ENCODE peak calls at places on chromosomes 16 and 17, in eight cellular contexts. M is epithelial cell of proximal tubule; S is non-pigmented ciliary epithelial cell; X is mucosa of descending colon; L is effector CD4-positive, alpha-beta T cell; K is NCI-H1092; P is NCI-H345; R is amniotic epithelial cell. E is an unnamed sample.

GRCh38 chr17:73017653-73018052 is 74.8 kb downstream of the SLC39A11 start:
- DNase-seq in S (peak), R (peak), L (no peak), K (no peak), X (no peak), P (no peak), M (no peak), E (peak)

GRCh38 chr16:77298638-77299360 is 99.6 kb downstream of the SYCE1L start:
- DNase-seq in P (no peak), S (peak), X (no peak), M (peak), R (peak), L (no peak), K (no peak), E (peak)

GRCh38 chr17:45971698-45972141 is 27.3 kb upstream of the STH start:
- DNase-seq in X (no peak), S (no peak), K (no peak), P (no peak), R (no peak), L (no peak), M (no peak), E (no peak)

GRCh38 chr17:58387834-58388233 is 29.5 kb downstream of the RNF43 start:
- DNase-seq in R (no peak), L (no peak), S (no peak), K (no peak), X (peak), M (no peak), P (no peak), E (no peak)

GRCh38 chr17:8044819-8045810 is 6.3 kb downstream of the ALOX15B start:
- DNase-seq in M (no peak), P (no peak), L (no peak), R (no peak), K (no peak), X (no peak), S (no peak), E (no peak)

GRCh38 chr17:77746391-77746790 is 212.1 kb upstream of the TNRC6C start:
- DNase-seq in S (no peak), L (no peak), R (no peak), P (no peak), M (no peak), X (no peak), K (no peak), E (no peak)

GRCh38 chr16:47016700-47017133 is 43.2 kb upstream of the DNAJA2 start:
- DNase-seq in X (no peak), S (no peak), M (no peak), K (no peak), L (no peak), R (no peak), P (no peak), E (no peak)

GRCh38 chr17:82226170-82226808 is 2.6 kb upstream of the SLC16A3 start:
- DNase-seq in L (no peak), X (peak), P (no peak), K (no peak), R (no peak), S (no peak), M (no peak), E (no peak)

GRCh38 chr17:54941285-54941684 is 27.2 kb downstream of the COX11 start:
- DNase-seq in M (no peak), X (no peak), R (peak), S (no peak), L (no peak), K (no peak), P (no peak), E (no peak)

GRCh38 chr17:77153487-77153886 is 12.7 kb downstream of the SEC14L1 start:
- DNase-seq in X (no peak), L (no peak), M (no peak), K (no peak), P (no peak), S (no peak), R (no peak), E (no peak)

GRCh38 chr17:49928126-49928800 is 40.7 kb upstream of the DLX4 start:
- DNase-seq in R (no peak), X (no peak), L (no peak), S (no peak), M (no peak), K (no peak), P (no peak), E (no peak)

GRCh38 chr16:12318661-12319463 is 342.3 kb downstream of the SNX29 start:
- DNase-seq in X (no peak), P (no peak), S (no peak), K (no peak), R (peak), M (peak), L (no peak), E (no peak)

GRCh38 chr16:2335286-2335895 is 5.1 kb downstream of the ABCA3 start:
- DNase-seq in S (no peak), L (no peak), R (no peak), K (no peak), P (no peak), X (no peak), M (no peak), E (no peak)

GRCh38 chr17:74566132-74566753 is 1.1 kb downstream of the CD300H start:
- DNase-seq in K (peak), S (no peak), P (no peak), X (peak), M (no peak), L (no peak), R (peak), E (no peak)

GRCh38 chr16:50848755-50849514 is 107.0 kb downstream of the CYLD start:
- DNase-seq in P (no peak), S (no peak), L (no peak), K (no peak), M (no peak), X (no peak), R (no peak), E (no peak)

GRCh38 chr16:48531011-48531962 is 78.7 kb downstream of the N4BP1 start:
- DNase-seq in X (no peak), S (no peak), R (no peak), K (no peak), L (no peak), P (no peak), M (no peak), E (no peak)

GRCh38 chr16:57084996-57085395 is 7.4 kb upstream of the CPNE2 start:
- DNase-seq in X (no peak), M (no peak), K (no peak), S (no peak), L (no peak), R (no peak), P (no peak), E (no peak)

GRCh38 chr16:30032083-30032819 is 1.2 kb upstream of the TLCD3B start:
- DNase-seq in X (no peak), S (no peak), L (peak), P (peak), R (peak), K (peak), M (no peak), E (peak)

GRCh38 chr17:70552230-70552981 is 383.1 kb downstream of the KCNJ2 start:
- DNase-seq in P (peak), L (no peak), X (no peak), R (peak), K (peak), M (no peak), S (no peak), E (peak)

GRCh38 chr16:68860978-68861892 is 17.9 kb downstream of the TANGO6 start:
- DNase-seq in M (no peak), S (no peak), R (peak), L (no peak), K (no peak), P (no peak), X (no peak), E (no peak)

GRCh38 chr16:71767060-71767900 is 41.4 kb downstream of the AP1G1 start:
- DNase-seq in L (no peak), K (no peak), P (no peak), M (no peak), X (no peak), S (no peak), R (no peak), E (no peak)

GRCh38 chr17:68491864-68492263 is 20.4 kb upstream of the PRKAR1A start:
- DNase-seq in X (peak), P (no peak), R (peak), L (no peak), M (no peak), K (no peak), S (no peak), E (no peak)

GRCh38 chr17:66091440-66092080 is 100.4 kb downstream of the CEP112 start:
- DNase-seq in M (no peak), R (no peak), X (no peak), S (no peak), P (no peak), L (no peak), K (no peak), E (no peak)

GRCh38 chr16:12425134-12425941 is 378.3 kb downstream of the CPPED1 start:
- DNase-seq in K (no peak), P (no peak), S (no peak), M (peak), L (no peak), X (no peak), R (no peak), E (no peak)

GRCh38 chr17:75872434-75873351 is 5.7 kb downstream of the TRIM47 start:
- DNase-seq in R (peak), X (peak), L (peak), S (no peak), K (no peak), M (no peak), P (peak), E (no peak)

GRCh38 chr17:61863801-61864126 is 436 bp upstream of the BRIP1 start:
- DNase-seq in L (no peak), P (no peak), M (no peak), K (no peak), R (no peak), X (no peak), S (no peak), E (no peak)

GRCh38 chr17:75970011-75970523 is 8.9 kb downstream of the ACOX1 start:
- DNase-seq in X (no peak), S (no peak), L (no peak), K (no peak), R (peak), P (no peak), M (no peak), E (no peak)

GRCh38 chr16:77611386-77611785 is 110.9 kb upstream of the NUDT7 start:
- DNase-seq in K (no peak), R (peak), X (no peak), M (no peak), L (no peak), S (no peak), P (no peak), E (no peak)

GRCh38 chr16:17083628-17084027 is 387.1 kb downstream of the XYLT1 start:
- DNase-seq in K (no peak), S (no peak), M (no peak), P (no peak), L (no peak), X (no peak), R (no peak), E (no peak)

GRCh38 chr17:79623786-79624657 is 13.2 kb upstream of the RBFOX3 start:
- DNase-seq in L (no peak), K (no peak), P (no peak), S (no peak), M (no peak), R (no peak), X (peak), E (no peak)

GRCh38 chr17:51035436-51035835 is 85.2 kb downstream of the SPAG9 start:
- DNase-seq in M (no peak), K (no peak), P (no peak), L (no peak), R (peak), X (no peak), S (peak), E (no peak)

GRCh38 chr16:11078812-11079459 is 134.6 kb downstream of the CLEC16A start:
- DNase-seq in R (peak), M (peak), L (no peak), K (no peak), X (no peak), P (no peak), S (no peak), E (no peak)

GRCh38 chr16:22075776-22076175 is 16.6 kb upstream of the VWA3A start:
- DNase-seq in R (no peak), P (no peak), M (no peak), K (no peak), S (no peak), X (no peak), L (no peak), E (no peak)

E was measured in HS-27A.